ENCODE peak calls at places on chromosomes 16 and 17, in six cellular contexts. One of them, this sample, is unnamed.

GRCh38 chr17:80939151-80940145 is 52.2 kb upstream of the CHMP6 start:
- DNase-seq in AG10803: no peak
- DNase-seq in NT2/D1: no peak
- DNase-seq in smooth muscle cell of the brain vasculature: no peak
- DNase-seq in EH: no peak
- DNase-seq in GDM1: no peak
- DNase-seq in this sample: no peak

GRCh38 chr17:60757437-60757836 is 79.8 kb downstream of the BCAS3 start:
- DNase-seq in AG10803: no peak
- DNase-seq in NT2/D1: no peak
- DNase-seq in smooth muscle cell of the brain vasculature: no peak
- DNase-seq in EH: no peak
- DNase-seq in GDM1: no peak
- DNase-seq in this sample: no peak

GRCh38 chr16:79253100-79253631 is 347.4 kb downstream of the MAF start:
- DNase-seq in AG10803: no peak
- DNase-seq in NT2/D1: no peak
- DNase-seq in smooth muscle cell of the brain vasculature: no peak
- DNase-seq in EH: no peak
- DNase-seq in GDM1: no peak
- DNase-seq in this sample: no peak

GRCh38 chr16:35749253-35750141 is 2290.1 kb downstream of the TP53TG3F start:
- DNase-seq in AG10803: no peak
- DNase-seq in NT2/D1: no peak
- DNase-seq in smooth muscle cell of the brain vasculature: no peak
- DNase-seq in EH: no peak
- DNase-seq in GDM1: no peak
- DNase-seq in this sample: no peak

GRCh38 chr17:75695141-75695829 is 26.0 kb upstream of the ITGB4 start:
- DNase-seq in AG10803: peak
- DNase-seq in NT2/D1: no peak
- DNase-seq in smooth muscle cell of the brain vasculature: no peak
- DNase-seq in EH: peak
- DNase-seq in GDM1: no peak
- DNase-seq in this sample: no peak

GRCh38 chr17:72212041-72212440 is 91.2 kb downstream of the SOX9 start:
- DNase-seq in AG10803: no peak
- DNase-seq in NT2/D1: no peak
- DNase-seq in smooth muscle cell of the brain vasculature: no peak
- DNase-seq in EH: no peak
- DNase-seq in GDM1: no peak
- DNase-seq in this sample: no peak

GRCh38 chr16:50213939-50214519 is 52.3 kb upstream of the ADCY7 start:
- DNase-seq in AG10803: peak
- DNase-seq in NT2/D1: peak
- DNase-seq in smooth muscle cell of the brain vasculature: peak
- DNase-seq in EH: peak
- DNase-seq in GDM1: no peak
- DNase-seq in this sample: no peak

GRCh38 chr16:81219151-81219550 is 19.3 kb upstream of the BCO1 start:
- DNase-seq in AG10803: no peak
- DNase-seq in NT2/D1: no peak
- DNase-seq in smooth muscle cell of the brain vasculature: no peak
- DNase-seq in EH: no peak
- DNase-seq in GDM1: no peak
- DNase-seq in this sample: no peak

GRCh38 chr17:44862278-44862914 is 14.7 kb downstream of the HIGD1B start:
- DNase-seq in AG10803: no peak
- DNase-seq in NT2/D1: no peak
- DNase-seq in smooth muscle cell of the brain vasculature: no peak
- DNase-seq in EH: no peak
- DNase-seq in GDM1: no peak
- DNase-seq in this sample: no peak

GRCh38 chr16:87628940-87629339 is 26.6 kb downstream of the JPH3 start:
- DNase-seq in AG10803: peak
- DNase-seq in NT2/D1: no peak
- DNase-seq in smooth muscle cell of the brain vasculature: no peak
- DNase-seq in EH: peak
- DNase-seq in GDM1: no peak
- DNase-seq in this sample: no peak

GRCh38 chr17:46020023-46020735 is 21.1 kb downstream of the STH start:
- DNase-seq in AG10803: no peak
- DNase-seq in NT2/D1: no peak
- DNase-seq in smooth muscle cell of the brain vasculature: no peak
- DNase-seq in EH: no peak
- DNase-seq in GDM1: no peak
- DNase-seq in this sample: no peak

GRCh38 chr16:68363847-68364600 is 53.2 kb downstream of the PRMT7 start:
- DNase-seq in AG10803: no peak
- DNase-seq in NT2/D1: no peak
- DNase-seq in smooth muscle cell of the brain vasculature: no peak
- DNase-seq in EH: no peak
- DNase-seq in GDM1: no peak
- DNase-seq in this sample: no peak

GRCh38 chr17:70071127-70071526 is 3.9 kb upstream of the KCNJ16 start:
- DNase-seq in AG10803: no peak
- DNase-seq in NT2/D1: no peak
- DNase-seq in smooth muscle cell of the brain vasculature: no peak
- DNase-seq in EH: no peak
- DNase-seq in GDM1: no peak
- DNase-seq in this sample: no peak